ENCODE peak calls at places on chromosomes 4 and X, in seven cellular contexts. F, Z, H, O, P, T and D are unnamed samples.
A peak's percentile ranks its signal among the peaks of the same experiment; 100 is the strongest.

GRCh38 chrX:123753656-123754350 is 21.0 kb upstream of the THOC2 start:
- DNase-seq in O (no peak), T (no peak), P (no peak), F (no peak), H (no peak), Z (no peak), D (no peak)

GRCh38 chrX:2829469-2830246 is 928 bp downstream of the GYG2 start:
- DNase-seq in H (peak; percentile 20), T (no peak), Z (no peak), P (no peak), O (no peak), F (peak; percentile 42), D (no peak)

GRCh38 chr4:8844976-8845690 is 26.5 kb downstream of the HMX1 start:
- DNase-seq in F (no peak), O (no peak), H (no peak), T (no peak), Z (no peak), P (no peak), D (no peak)

GRCh38 chr4:138235419-138235952 is 6.7 kb downstream of the SLC7A11 start:
- DNase-seq in Z (no peak), O (no peak), H (no peak), T (no peak), F (no peak), P (no peak), D (peak; percentile 93)

GRCh38 chrX:10393899-10394298 is 226.5 kb downstream of the MID1 start:
- DNase-seq in H (no peak), O (no peak), P (no peak), Z (no peak), F (no peak), T (no peak), D (peak; percentile 4)

GRCh38 chr4:68865760-68866159 is 50.0 kb downstream of the UGT2B10 start:
- DNase-seq in H (no peak), O (no peak), Z (no peak), F (no peak), P (no peak), T (no peak), D (no peak)

GRCh38 chrX:9341305-9342201 is 123.3 kb upstream of the TBL1X start:
- DNase-seq in O (peak; percentile 59), Z (peak; percentile 71), P (no peak), F (peak; percentile 47), T (peak; percentile 72), H (peak; percentile 74), D (peak; percentile 89)

GRCh38 chr4:101103381-101104142 is 243.8 kb downstream of the PPP3CA start:
- DNase-seq in H (no peak), O (no peak), Z (no peak), F (no peak), P (no peak), T (no peak), D (peak; percentile 18)

GRCh38 chr4:25792200-25792791 is 70.5 kb downstream of the SEL1L3 start:
- DNase-seq in O (no peak), P (no peak), Z (no peak), T (peak; percentile 54), H (no peak), F (peak; percentile 46), D (peak; percentile 51)

GRCh38 chr4:3384391-3384770 is 57.4 kb upstream of the HGFAC start:
- DNase-seq in P (no peak), F (no peak), Z (no peak), T (no peak), O (no peak), H (no peak), D (no peak)

GRCh38 chrX:150690126-150690525 is 3.1 kb upstream of the MTMR1 start:
- DNase-seq in O (no peak), H (no peak), Z (no peak), P (no peak), F (no peak), T (no peak), D (peak; percentile 45)

GRCh38 chrX:17535229-17535628 is 160.2 kb downstream of the NHS start:
- DNase-seq in F (peak; percentile 23), H (peak; percentile 25), Z (peak; percentile 7), P (no peak), T (no peak), O (no peak), D (peak; percentile 57)

GRCh38 chrX:73964607-73965006 is 339.4 kb upstream of the ZCCHC13 start:
- DNase-seq in Z (no peak), T (no peak), F (peak; percentile 41), P (no peak), H (no peak), O (no peak), D (no peak)

GRCh38 chrX:102659790-102660757 is 8.8 kb downstream of the GPRASP1 start:
- DNase-seq in Z (peak; percentile 86), P (peak; percentile 67), O (peak; percentile 80), F (peak; percentile 80), H (peak; percentile 84), T (peak; percentile 88), D (peak; percentile 68)

GRCh38 chrX:119234931-119235555 is 1.0 kb upstream of the PGRMC1 start:
- DNase-seq in H (no peak), F (peak; percentile 41), T (no peak), P (peak; percentile 57), Z (peak; percentile 9), O (peak; percentile 17), D (no peak)

GRCh38 chrX:150219374-150220185 is 143.5 kb upstream of the MAMLD1 start:
- DNase-seq in F (peak; percentile 15), Z (no peak), O (no peak), H (no peak), P (no peak), T (no peak), D (no peak)

GRCh38 chr4:6520051-6520450 is 47.6 kb upstream of the PPP2R2C start:
- DNase-seq in P (no peak), Z (no peak), T (no peak), O (no peak), H (no peak), F (no peak), D (no peak)

DNA sequence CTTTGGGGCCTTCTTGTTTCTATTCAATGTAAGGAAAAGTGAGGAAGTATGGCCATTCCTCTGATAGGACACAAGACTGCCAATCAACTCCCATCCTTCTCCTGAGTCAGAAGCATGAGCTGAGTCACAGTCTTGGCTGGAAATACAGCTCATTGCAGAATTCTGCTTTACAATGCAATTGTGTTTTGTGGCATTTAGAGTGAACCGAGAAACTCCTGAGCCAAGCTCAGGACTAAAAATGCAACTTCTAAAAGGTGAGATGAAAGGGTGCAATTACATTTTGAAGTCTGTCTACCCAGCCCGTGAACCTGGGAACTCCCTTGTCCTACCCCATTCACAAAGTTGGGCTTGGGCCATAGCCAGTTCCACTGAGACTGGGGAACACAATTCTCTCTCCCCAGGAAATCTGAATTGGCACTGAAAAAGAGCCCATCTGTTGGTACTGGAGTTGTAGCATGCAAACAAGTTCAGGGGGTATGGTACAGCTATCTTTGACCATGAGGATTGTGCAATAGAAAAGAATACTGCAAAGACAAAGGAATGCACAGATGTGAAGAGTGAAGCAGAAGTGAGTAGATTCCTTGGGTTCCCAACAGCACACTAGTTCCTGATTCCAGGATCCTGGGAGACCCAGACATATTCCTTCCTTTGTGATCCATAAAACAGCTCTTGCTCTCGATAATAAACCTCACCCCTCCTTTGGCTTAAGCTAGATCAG is 43.1 kb upstream of the CTAG2 start:
- DNase-seq in H (no peak), Z (no peak), P (no peak), T (no peak), O (no peak), F (no peak), D (no peak)
- H3K36me3 ChIP-seq in H (no peaks in the 10 kb centered on the region), Z (no peaks in the 10 kb centered on the region), P (no peaks in the 10 kb centered on the region), T (no peaks in the 10 kb centered on the region), O (no peaks in the 10 kb centered on the region), F (no peaks in the 10 kb centered on the region), D (no peaks in the 10 kb centered on the region)

DNA sequence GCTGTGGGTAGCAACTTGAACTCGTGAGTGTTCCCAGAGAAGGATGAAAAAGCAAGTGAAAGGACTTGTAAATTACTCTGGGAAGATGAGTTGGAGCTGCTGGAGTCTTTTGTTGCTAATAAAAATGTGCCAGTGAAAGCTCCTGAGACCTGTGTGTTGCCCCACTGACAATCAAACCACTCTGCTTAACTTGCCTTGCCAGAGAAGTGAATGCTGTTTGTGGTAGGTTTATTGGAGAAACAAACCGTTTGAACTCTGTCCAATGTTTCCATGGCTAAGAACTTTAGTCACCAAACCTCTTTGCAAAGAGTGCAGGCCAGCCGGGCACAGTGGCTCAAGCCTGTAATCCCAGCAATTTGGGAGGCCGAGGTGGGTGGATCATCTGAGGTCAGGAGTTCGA is 586.9 kb downstream of the PCDH7 start:
- DNase-seq in F (no peak), O (no peak), P (no peak), T (no peak), H (no peak), Z (no peak), D (no peak)
- H3K36me3 ChIP-seq in F (no peaks in the 10 kb centered on the region), O (no peaks in the 10 kb centered on the region), P (no peaks in the 10 kb centered on the region), T (no peaks in the 10 kb centered on the region), H (no peaks in the 10 kb centered on the region), Z (no peaks in the 10 kb centered on the region), D (no peaks in the 10 kb centered on the region)

GRCh38 chr4:145876531-145877180 is 62.0 kb downstream of the ZNF827 start:
- DNase-seq in O (no peak), P (no peak), H (no peak), T (no peak), F (no peak), Z (no peak), D (no peak)

GRCh38 chr4:145880355-145880960 is 58.2 kb downstream of the ZNF827 start:
- DNase-seq in O (no peak), P (no peak), H (no peak), T (no peak), F (no peak), Z (no peak), D (no peak)

GRCh38 chr4:145879598-145879997 is 59.0 kb downstream of the ZNF827 start:
- DNase-seq in Z (no peak), H (peak; percentile 12), P (no peak), O (no peak), T (no peak), F (no peak), D (no peak)

GRCh38 chr4:145881585-145881984 is 57.0 kb downstream of the ZNF827 start:
- DNase-seq in O (no peak), T (no peak), P (no peak), Z (no peak), H (no peak), F (no peak), D (no peak)

DNA sequence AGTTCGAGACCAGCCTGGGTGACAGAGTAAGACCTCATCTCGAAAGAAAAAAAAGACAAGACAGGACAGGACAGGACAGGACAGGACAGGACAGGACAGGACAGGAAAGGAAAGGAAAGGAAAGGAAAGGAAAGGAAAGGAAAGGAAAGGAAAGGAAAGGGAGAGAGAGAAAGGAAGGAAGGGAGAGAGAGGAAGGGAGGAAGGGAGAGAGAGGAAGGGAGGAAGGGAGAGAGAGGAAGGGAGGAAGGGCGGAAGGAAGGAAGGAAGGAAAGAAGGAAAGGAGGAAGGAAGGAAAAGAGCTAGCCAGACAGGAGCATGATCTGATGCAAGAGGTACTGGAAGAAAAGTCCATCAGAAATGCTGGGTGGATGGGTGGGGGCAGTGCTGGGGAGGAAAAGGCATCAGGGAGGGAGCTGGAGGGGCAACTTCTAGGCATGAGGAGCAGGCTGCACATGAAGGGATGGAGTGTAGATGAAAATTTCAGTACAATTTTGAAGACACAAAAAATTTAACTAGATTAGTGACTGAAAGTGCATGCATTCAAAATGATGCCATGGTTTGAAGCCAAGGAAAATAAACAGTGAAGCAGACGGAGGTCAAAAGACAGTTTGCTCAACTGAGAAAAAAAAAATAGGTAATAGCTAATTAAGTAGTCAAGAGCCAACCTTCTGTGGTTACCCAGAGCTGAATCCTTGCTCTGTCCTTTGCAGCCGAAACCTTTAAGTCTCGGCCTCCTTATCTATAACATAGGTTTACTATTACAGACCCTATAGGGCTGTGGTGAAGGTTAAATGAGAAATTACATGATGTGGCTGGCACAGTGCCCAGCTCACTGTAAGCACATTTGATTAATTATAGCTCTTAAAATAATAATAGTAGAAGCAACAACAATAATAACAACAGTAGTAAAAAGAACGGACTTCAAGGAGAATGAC is 59.9 kb downstream of the ZNF827 start:
- DNase-seq in O (no peak), T (no peak), F (no peak), Z (no peak), P (no peak), H (no peak), D (no peak)
- H3K36me3 ChIP-seq in O (no peaks in the 10 kb centered on the region), T (no peaks in the 10 kb centered on the region), F (no peaks in the 10 kb centered on the region), Z (no peaks in the 10 kb centered on the region), P (peaks cover 38% of the 10 kb centered on the region), H (no peaks in the 10 kb centered on the region), D (no peaks in the 10 kb centered on the region)

GRCh38 chr4:90597927-90598326 is 470.7 kb downstream of the CCSER1 start:
- DNase-seq in H (no peak), Z (no peak), T (no peak), F (no peak), P (no peak), O (no peak), D (no peak)
- H3K36me3 ChIP-seq in H (no peaks in the 10 kb centered on the region), Z (no peaks in the 10 kb centered on the region), T (no peaks in the 10 kb centered on the region), F (no peaks in the 10 kb centered on the region), P (no peaks in the 10 kb centered on the region), O (no peaks in the 10 kb centered on the region), D (no peaks in the 10 kb centered on the region)